ENCODE peak calls at places on chromosomes 16 and 17, in six cellular contexts. Q is thoracic aorta; E is HEK293T; Z is H9; M is stromal cell of bone marrow; U is stimulated activated CD8-positive, alpha-beta memory T cell treated with anti-CD3 and anti-CD28 coated beads, Interleukin-4, amount 100 ng/mL, for 24 hours. S is an unnamed sample.
A peak's percentile ranks its signal among the peaks of the same experiment; 100 is the strongest.

GRCh38 chr17:17942846-17943245 is 29.4 kb downstream of the TOM1L2 start:
- DNase-seq in Z (no peak), E (no peak), U (no peak), Q (no peak), M (no peak), S (no peak)

GRCh38 chr16:17312100-17312732 is 158.5 kb downstream of the XYLT1 start:
- DNase-seq in E (no peak), Z (no peak), Q (no peak), M (no peak), U (no peak), S (no peak)

GRCh38 chr17:30831257-30831656 is 509 bp upstream of the ATAD5 start:
- DNase-seq in Z (peak; percentile 54), U (no peak), E (peak; percentile 21), M (no peak), Q (no peak), S (no peak)

GRCh38 chr17:68326681-68327080 is 35.4 kb downstream of the ARSG start:
- DNase-seq in Z (no peak), M (no peak), Q (no peak), U (no peak), E (no peak), S (no peak)

GRCh38 chr17:78316115-78316866 is 43.6 kb downstream of the SOCS3 start:
- DNase-seq in E (no peak), Z (peak; percentile 65), Q (no peak), M (no peak), U (no peak), S (no peak)

GRCh38 chr16:86509759-86510464 is 415 bp upstream of the FOXF1 start:
- DNase-seq in Q (no peak), Z (peak; percentile 85), E (peak; percentile 79), U (no peak), M (no peak), S (no peak)

GRCh38 chr17:57578608-57578990 is 166.5 kb downstream of the CCDC182 start:
- DNase-seq in E (no peak), Q (no peak), U (no peak), M (no peak), Z (no peak), S (peak; percentile 54)

GRCh38 chr17:35244345-35245195 is 1.7 kb downstream of the SLFN5 start:
- DNase-seq in Q (peak; percentile 63), Z (peak; percentile 39), U (peak; percentile 86), M (peak; percentile 82), E (peak; percentile 16), S (peak; percentile 11)

GRCh38 chr17:54968954-54969400 is 412 bp downstream of the STXBP4 start:
- DNase-seq in E (peak; percentile 17), Q (no peak), U (no peak), Z (no peak), M (peak; percentile 9), S (no peak)

GRCh38 chr17:79628861-79629547 is 18.2 kb upstream of the RBFOX3 start:
- DNase-seq in Z (peak; percentile 24), E (peak; percentile 4), Q (no peak), U (no peak), M (no peak), S (no peak)

GRCh38 chr17:63694974-63695773 is 4.8 kb downstream of the LIMD2 start:
- DNase-seq in Z (no peak), M (no peak), Q (no peak), U (no peak), E (no peak), S (no peak)

GRCh38 chr17:11642655-11643054 is 44.4 kb downstream of the DNAH9 start:
- DNase-seq in Z (no peak), E (no peak), M (no peak), U (no peak), Q (no peak), S (no peak)

GRCh38 chr17:76275382-76276068 is 10.4 kb downstream of the UBALD2 start:
- DNase-seq in E (no peak), Q (no peak), M (no peak), Z (no peak), U (no peak), S (no peak)

GRCh38 chr17:52604105-52604504 is 445.6 kb upstream of the CA10 start:
- DNase-seq in E (no peak), Q (no peak), M (no peak), U (no peak), Z (no peak), S (no peak)

GRCh38 chr17:20184977-20185619 is 175.9 kb downstream of the SPECC1 start:
- DNase-seq in Z (no peak), E (no peak), Q (no peak), M (no peak), U (no peak), S (no peak)

GRCh38 chr16:5205394-5206040 is 107.9 kb upstream of the EEF2KMT start:
- DNase-seq in U (no peak), E (no peak), Q (no peak), M (no peak), Z (no peak), S (no peak)

GRCh38 chr17:50238594-50239287 is 35.5 kb upstream of the TMEM92 start:
- DNase-seq in U (no peak), E (no peak), Q (no peak), Z (no peak), M (no peak), S (no peak)

GRCh38 chr17:3911271-3912053 is 4.8 kb downstream of the P2RX1 start:
- DNase-seq in Z (peak; percentile 59), Q (no peak), E (no peak), U (peak; percentile 42), M (no peak), S (no peak)

GRCh38 chr16:49969356-49970030 is 55.5 kb upstream of the CNEP1R1 start:
- DNase-seq in U (no peak), Z (no peak), E (peak; percentile 26), Q (no peak), M (no peak), S (peak; percentile 34)

GRCh38 chr17:66540131-66540781 is 237.8 kb downstream of the PRKCA start:
- DNase-seq in Z (peak; percentile 61), M (peak; percentile 87), Q (no peak), E (no peak), U (no peak), S (peak; percentile 21)

S was measured in NCI-H2227 treated with DMSO at 0.1 percent for 48 hours.